ENCODE peak calls at places on chromosomes 6 and 20, in five cellular contexts. E, Z, I, Q and N are unnamed samples.

GRCh38 chr6:2072450-2072849 is 173.0 kb downstream of the GMDS start:
- DNase-seq in I (peak), Z (peak), E (peak), Q (no peak), N (peak)

GRCh38 chr20:51368461-51369211 is 173.9 kb downstream of the NFATC2 start:
- DNase-seq in Q (no peak), E (no peak), Z (peak), I (no peak), N (no peak)

GRCh38 chr20:57500941-57501340 is 24.0 kb downstream of the CTCFL start:
- DNase-seq in Z (no peak), I (no peak), E (no peak), Q (no peak), N (no peak)

GRCh38 chr6:155523821-155524238 is 68.2 kb upstream of the NOX3 start:
- DNase-seq in E (no peak), I (no peak), Q (no peak), Z (no peak), N (no peak)

GRCh38 chr6:3316363-3316762 is 57.6 kb downstream of the PSMG4 start:
- DNase-seq in I (no peak), Q (no peak), Z (no peak), E (no peak), N (no peak)

GRCh38 chr20:2967841-2968240 is 75.6 kb upstream of the GNRH2 start:
- DNase-seq in I (no peak), Q (no peak), E (no peak), Z (no peak), N (no peak)

GRCh38 chr20:385448-385847 is 4.9 kb downstream of the TRIB3 start:
- DNase-seq in I (no peak), E (no peak), Z (no peak), Q (no peak), N (no peak)

GRCh38 chr6:27672113-27672799 is 199.4 kb upstream of the ZNF184 start:
- DNase-seq in Q (no peak), Z (peak), I (peak), E (no peak), N (no peak)

GRCh38 chr6:114735118-114735730 is 392.4 kb upstream of the HS3ST5 start:
- DNase-seq in E (no peak), Z (no peak), Q (no peak), I (no peak), N (peak)

GRCh38 chr6:78578430-78578829 is 288.9 kb upstream of the IRAK1BP1 start:
- DNase-seq in E (no peak), I (no peak), Z (no peak), Q (no peak), N (no peak)

GRCh38 chr6:158060447-158061360 is 79.0 kb downstream of the SYNJ2 start:
- DNase-seq in Z (peak), I (peak), Q (no peak), E (peak), N (peak)

GRCh38 chr20:3071610-3072529 is at the start of gene OXT:
- DNase-seq in Z (no peak), Q (peak), I (no peak), E (no peak), N (no peak)

GRCh38 chr6:159104163-159104885 is 59.5 kb upstream of the TAGAP start:
- DNase-seq in Z (peak), Q (peak), I (peak), E (peak), N (no peak)

GRCh38 chr6:43076093-43076927 is at the start of gene PTK7:
- DNase-seq in E (peak), Z (peak), Q (no peak), I (peak), N (no peak)

GRCh38 chr20:32444474-32445220 is 86.5 kb downstream of the ASXL1 start:
- DNase-seq in Z (no peak), Q (no peak), E (no peak), I (no peak), N (no peak)